ENCODE peak calls at places on chromosomes 12 and 14, in seven cellular contexts. One of them, this sample, is unnamed. For H3K4me1, the result is how much of the 10 kb centered on the place peaks cover.

GRCh38 chr12:81329088-81329487 is 251.2 kb downstream of the ACSS3 start:
- DNase-seq in mammary epithelial cell: peak
- DNase-seq in HCT116: no peak
- DNase-seq in PC-9: no peak
- DNase-seq in PC-3: peak
- DNase-seq in fibroblast of lung: peak
- DNase-seq in hepatocyte: peak
- DNase-seq in this sample: peak

GRCh38 chr12:109685574-109686447 is 27.8 kb upstream of the FAM222A start:
- DNase-seq in mammary epithelial cell: no peak
- DNase-seq in HCT116: no peak
- DNase-seq in PC-9: no peak
- DNase-seq in PC-3: no peak
- DNase-seq in fibroblast of lung: no peak
- DNase-seq in hepatocyte: no peak
- DNase-seq in this sample: no peak

GRCh38 chr14:94485944-94486841 is 10.2 kb upstream of the SERPINA9 start:
- DNase-seq in mammary epithelial cell: peak
- DNase-seq in HCT116: peak
- DNase-seq in PC-9: no peak
- DNase-seq in PC-3: peak
- DNase-seq in fibroblast of lung: peak
- DNase-seq in hepatocyte: peak
- DNase-seq in this sample: peak

GRCh38 chr14:105690671-105691070 is 164.3 kb downstream of the TMEM121 start:
- DNase-seq in mammary epithelial cell: no peak
- DNase-seq in HCT116: no peak
- DNase-seq in PC-9: no peak
- DNase-seq in PC-3: no peak
- DNase-seq in fibroblast of lung: no peak
- DNase-seq in hepatocyte: no peak
- DNase-seq in this sample: no peak

GRCh38 chr14:95507174-95507573 is 9.3 kb downstream of the SYNE3 start:
- DNase-seq in mammary epithelial cell: peak
- DNase-seq in HCT116: no peak
- DNase-seq in PC-9: peak
- DNase-seq in PC-3: peak
- DNase-seq in fibroblast of lung: peak
- DNase-seq in hepatocyte: peak
- DNase-seq in this sample: no peak

GRCh38 chr12:62737201-62737600 is 197.7 kb downstream of the PPM1H start:
- DNase-seq in mammary epithelial cell: no peak
- DNase-seq in HCT116: no peak
- DNase-seq in PC-9: no peak
- DNase-seq in PC-3: no peak
- DNase-seq in fibroblast of lung: no peak
- DNase-seq in hepatocyte: no peak
- DNase-seq in this sample: no peak

GRCh38 chr12:6026998-6027397 is 81.9 kb upstream of the ANO2 start:
- DNase-seq in mammary epithelial cell: no peak
- DNase-seq in HCT116: no peak
- DNase-seq in PC-9: no peak
- DNase-seq in PC-3: no peak
- DNase-seq in fibroblast of lung: no peak
- DNase-seq in hepatocyte: no peak
- DNase-seq in this sample: no peak

GRCh38 chr14:87049886-87050820 is 942.8 kb downstream of the GALC start:
- DNase-seq in mammary epithelial cell: peak
- DNase-seq in HCT116: no peak
- DNase-seq in PC-9: peak
- DNase-seq in PC-3: peak
- DNase-seq in fibroblast of lung: peak
- DNase-seq in hepatocyte: peak
- DNase-seq in this sample: peak

GRCh38 chr14:103164006-103164405 is 40.7 kb downstream of the TNFAIP2 start:
- DNase-seq in mammary epithelial cell: no peak
- DNase-seq in HCT116: no peak
- DNase-seq in PC-9: no peak
- DNase-seq in PC-3: no peak
- DNase-seq in fibroblast of lung: no peak
- DNase-seq in hepatocyte: no peak
- DNase-seq in this sample: no peak

GRCh38 chr14:76464856-76465255 is 88.9 kb downstream of the ESRRB start:
- DNase-seq in mammary epithelial cell: no peak
- DNase-seq in HCT116: no peak
- DNase-seq in PC-9: no peak
- DNase-seq in PC-3: no peak
- DNase-seq in fibroblast of lung: no peak
- DNase-seq in hepatocyte: no peak
- DNase-seq in this sample: peak

GRCh38 chr12:75890660-75891059 is 140.9 kb downstream of the PHLDA1 start:
- DNase-seq in mammary epithelial cell: no peak
- DNase-seq in HCT116: no peak
- DNase-seq in PC-9: no peak
- DNase-seq in PC-3: peak
- DNase-seq in fibroblast of lung: no peak
- DNase-seq in hepatocyte: no peak
- DNase-seq in this sample: no peak

GRCh38 chr12:21516281-21516680 is 9.8 kb upstream of the SPX start:
- DNase-seq in mammary epithelial cell: no peak
- DNase-seq in HCT116: no peak
- DNase-seq in PC-9: no peak
- DNase-seq in PC-3: no peak
- DNase-seq in fibroblast of lung: no peak
- DNase-seq in hepatocyte: no peak
- DNase-seq in this sample: no peak

GRCh38 chr14:72810201-72810600 is 83.7 kb downstream of the DPF3 start:
- DNase-seq in mammary epithelial cell: no peak
- DNase-seq in HCT116: no peak
- DNase-seq in PC-9: no peak
- DNase-seq in PC-3: no peak
- DNase-seq in fibroblast of lung: no peak
- DNase-seq in hepatocyte: no peak
- DNase-seq in this sample: no peak

GRCh38 chr14:57009585-57010515 is 199.6 kb upstream of the OTX2 start:
- DNase-seq in mammary epithelial cell: peak
- DNase-seq in HCT116: no peak
- DNase-seq in PC-9: no peak
- DNase-seq in PC-3: no peak
- DNase-seq in fibroblast of lung: no peak
- DNase-seq in hepatocyte: no peak
- DNase-seq in this sample: no peak

GRCh38 chr12:104219908-104220404 is 4.4 kb downstream of the TXNRD1 start:
- DNase-seq in mammary epithelial cell: peak
- DNase-seq in HCT116: peak
- DNase-seq in PC-9: peak
- DNase-seq in PC-3: peak
- DNase-seq in fibroblast of lung: peak
- DNase-seq in hepatocyte: peak
- DNase-seq in this sample: no peak

GRCh38 chr14:24695265-24696241 is 61.6 kb upstream of the GZMB start:
- DNase-seq in mammary epithelial cell: no peak
- DNase-seq in HCT116: no peak
- DNase-seq in PC-9: no peak
- DNase-seq in PC-3: no peak
- DNase-seq in fibroblast of lung: no peak
- DNase-seq in hepatocyte: no peak
- DNase-seq in this sample: no peak

GRCh38 chr14:57022608-57023007 is 212.3 kb upstream of the OTX2 start:
- DNase-seq in mammary epithelial cell: no peak
- DNase-seq in HCT116: no peak
- DNase-seq in PC-9: no peak
- DNase-seq in PC-3: no peak
- DNase-seq in fibroblast of lung: no peak
- DNase-seq in hepatocyte: no peak
- DNase-seq in this sample: no peak

GRCh38 chr12:29158364-29158763 is 9.3 kb downstream of the FAR2 start:
- DNase-seq in mammary epithelial cell: no peak
- DNase-seq in HCT116: no peak
- DNase-seq in PC-9: no peak
- DNase-seq in PC-3: no peak
- DNase-seq in fibroblast of lung: no peak
- DNase-seq in hepatocyte: no peak
- DNase-seq in this sample: no peak

GRCh38 chr12:29253916-29254625 is 105.0 kb downstream of the FAR2 start:
- DNase-seq in mammary epithelial cell: no peak
- DNase-seq in HCT116: no peak
- DNase-seq in PC-9: no peak
- DNase-seq in PC-3: no peak
- DNase-seq in fibroblast of lung: no peak
- DNase-seq in hepatocyte: no peak
- DNase-seq in this sample: no peak

GRCh38 chr14:100714205-100714781 is 12.4 kb upstream of the DLK1 start:
- DNase-seq in mammary epithelial cell: no peak
- DNase-seq in HCT116: no peak
- DNase-seq in PC-9: no peak
- DNase-seq in PC-3: no peak
- DNase-seq in fibroblast of lung: no peak
- DNase-seq in hepatocyte: no peak
- DNase-seq in this sample: no peak

GRCh38 chr14:49766839-49767238 is 1.1 kb upstream of the KLHDC2 start:
- DNase-seq in mammary epithelial cell: peak
- DNase-seq in HCT116: no peak
- DNase-seq in PC-9: peak
- DNase-seq in PC-3: no peak
- DNase-seq in fibroblast of lung: peak
- DNase-seq in hepatocyte: peak
- DNase-seq in this sample: peak
- H3K4me2 ChIP-seq in mammary epithelial cell: peak
- H3K4me2 ChIP-seq in HCT116: peak
- H3K4me2 ChIP-seq in PC-9: peak
- H3K4me2 ChIP-seq in PC-3: peak
- H3K4me2 ChIP-seq in fibroblast of lung: peak
- H3K4me2 ChIP-seq in hepatocyte: peak
- H3K4me2 ChIP-seq in this sample: peak

DNA sequence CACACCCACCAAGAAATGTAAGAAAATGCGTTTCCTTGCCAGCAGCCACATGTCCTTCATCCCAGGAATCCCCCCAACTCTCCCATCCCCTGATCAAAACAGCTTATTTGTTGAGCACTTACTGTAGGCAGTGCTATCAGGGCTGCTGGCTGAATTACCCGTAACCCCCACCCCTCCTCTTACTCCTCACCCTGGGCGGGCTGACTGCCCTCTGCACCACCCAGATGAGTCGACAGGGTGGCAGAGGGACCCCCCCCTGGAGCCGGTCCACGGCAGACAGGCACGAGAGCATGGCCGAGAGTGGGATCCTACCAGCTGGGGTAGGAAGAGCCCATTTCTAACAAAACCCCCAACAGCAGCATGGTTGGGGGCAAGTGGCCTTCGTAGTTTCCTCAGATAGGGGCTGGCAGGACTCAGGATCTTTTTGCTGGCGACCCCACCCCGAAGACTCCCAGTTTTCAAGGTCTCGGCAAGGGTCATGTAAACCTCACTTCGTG is 1.1 kb upstream of the RHOF start:
- DNase-seq in mammary epithelial cell: no peak
- DNase-seq in HCT116: no peak
- DNase-seq in PC-9: no peak
- DNase-seq in PC-3: no peak
- DNase-seq in fibroblast of lung: no peak
- DNase-seq in hepatocyte: no peak
- DNase-seq in this sample: no peak
- H3K4me1 ChIP-seq in mammary epithelial cell: half or more
- H3K4me1 ChIP-seq in HCT116: half or more
- H3K4me1 ChIP-seq in PC-9: half or more
- H3K4me1 ChIP-seq in PC-3: half or more
- H3K4me1 ChIP-seq in fibroblast of lung: under half
- H3K4me1 ChIP-seq in hepatocyte: under half
- H3K4me1 ChIP-seq in this sample: under half

DNA sequence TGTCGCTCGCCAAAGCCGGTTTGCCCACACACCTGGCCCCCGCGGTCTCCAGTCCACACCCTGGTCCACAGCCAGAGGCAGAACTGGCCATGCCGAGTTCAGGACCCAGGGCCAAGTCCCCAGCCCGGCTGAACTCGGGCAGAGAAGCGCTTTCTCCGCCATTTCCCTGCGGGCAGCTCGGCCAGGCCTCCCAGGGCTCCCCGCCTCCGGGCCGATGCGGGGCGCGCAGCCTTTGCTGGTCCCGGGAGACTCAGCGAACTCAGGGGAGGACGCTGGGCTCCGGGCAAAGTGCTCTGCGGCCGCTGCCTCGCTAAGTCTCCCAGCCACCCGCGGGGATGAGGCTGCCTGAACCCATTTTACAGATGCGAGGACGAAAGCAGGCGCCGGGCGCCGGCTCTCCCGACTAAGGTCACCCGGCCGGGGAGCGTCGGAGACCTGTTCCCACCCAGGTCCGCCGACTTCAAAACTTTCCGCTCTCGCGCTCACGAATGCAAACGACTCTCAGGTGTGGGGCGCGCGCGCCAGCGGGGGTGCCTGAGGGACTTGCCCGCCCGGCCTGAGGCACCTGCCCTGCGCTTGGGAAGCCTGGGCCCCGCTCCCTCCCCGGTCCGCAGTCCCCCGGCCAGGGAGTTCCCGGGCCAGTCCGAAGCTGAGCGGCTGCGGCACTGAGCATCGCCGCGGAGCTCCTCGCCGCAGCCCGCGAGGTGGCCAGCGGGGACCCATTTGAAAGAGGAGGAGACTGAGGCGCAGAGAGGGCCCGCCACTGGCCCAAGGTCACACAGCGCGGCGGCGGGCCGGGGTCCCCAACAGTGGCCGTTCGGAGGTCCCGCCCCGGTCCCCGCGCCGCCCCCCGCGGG is 627 bp downstream of the TESC start:
- DNase-seq in mammary epithelial cell: no peak
- DNase-seq in HCT116: no peak
- DNase-seq in PC-9: no peak
- DNase-seq in PC-3: no peak
- DNase-seq in fibroblast of lung: no peak
- DNase-seq in hepatocyte: no peak
- DNase-seq in this sample: peak
- TF ChIP-seq EZH2 in mammary epithelial cell: peak
- TF ChIP-seq EZH2 in HCT116: peak
- TF ChIP-seq EZH2 in PC-9: no peak
- TF ChIP-seq EZH2 in PC-3: peak
- TF ChIP-seq EZH2 in fibroblast of lung: peak
- TF ChIP-seq EZH2 in hepatocyte: peak
- TF ChIP-seq EZH2 in this sample: peak

GRCh38 chr12:94818970-94819369 is 168.6 kb upstream of the TMCC3 start:
- DNase-seq in mammary epithelial cell: no peak
- DNase-seq in HCT116: no peak
- DNase-seq in PC-9: no peak
- DNase-seq in PC-3: no peak
- DNase-seq in fibroblast of lung: no peak
- DNase-seq in hepatocyte: no peak
- DNase-seq in this sample: no peak

GRCh38 chr12:94815450-94815849 is 165.1 kb upstream of the TMCC3 start:
- DNase-seq in mammary epithelial cell: no peak
- DNase-seq in HCT116: no peak
- DNase-seq in PC-9: no peak
- DNase-seq in PC-3: no peak
- DNase-seq in fibroblast of lung: no peak
- DNase-seq in hepatocyte: no peak
- DNase-seq in this sample: no peak

GRCh38 chr12:94817695-94818075 is 167.3 kb upstream of the TMCC3 start:
- DNase-seq in mammary epithelial cell: no peak
- DNase-seq in HCT116: no peak
- DNase-seq in PC-9: no peak
- DNase-seq in PC-3: no peak
- DNase-seq in fibroblast of lung: no peak
- DNase-seq in hepatocyte: no peak
- DNase-seq in this sample: no peak

GRCh38 chr12:94813314-94813713 is 163.0 kb upstream of the TMCC3 start:
- DNase-seq in mammary epithelial cell: no peak
- DNase-seq in HCT116: no peak
- DNase-seq in PC-9: no peak
- DNase-seq in PC-3: peak
- DNase-seq in fibroblast of lung: no peak
- DNase-seq in hepatocyte: no peak
- DNase-seq in this sample: no peak

GRCh38 chr12:94815958-94816357 is 165.6 kb upstream of the TMCC3 start:
- DNase-seq in mammary epithelial cell: no peak
- DNase-seq in HCT116: no peak
- DNase-seq in PC-9: no peak
- DNase-seq in PC-3: no peak
- DNase-seq in fibroblast of lung: no peak
- DNase-seq in hepatocyte: no peak
- DNase-seq in this sample: peak
- H3K4me2 ChIP-seq in mammary epithelial cell: no peak
- H3K4me2 ChIP-seq in HCT116: no peak
- H3K4me2 ChIP-seq in PC-9: no peak
- H3K4me2 ChIP-seq in PC-3: no peak
- H3K4me2 ChIP-seq in fibroblast of lung: no peak
- H3K4me2 ChIP-seq in hepatocyte: no peak
- H3K4me2 ChIP-seq in this sample: peak